ENCODE peak calls at places on chromosomes 16 and 17, in five cellular contexts. B, X, K, C and P are unnamed samples.

GRCh38 chr17:77489898-77490265 is 349.1 kb downstream of the SEC14L1 start:
- DNase-seq in B (no peak), X (no peak), K (peak), C (no peak), P (peak)

GRCh38 chr16:48887646-48888045 is 277.7 kb upstream of the N4BP1 start:
- DNase-seq in B (no peak), X (no peak), K (no peak), C (no peak), P (no peak)

GRCh38 chr16:56789360-56789759 is 59.4 kb downstream of the NUP93 start:
- DNase-seq in B (no peak), X (no peak), K (no peak), C (peak), P (peak)

GRCh38 chr17:82931696-82932060 is 91.9 kb upstream of the ZNF750 start:
- DNase-seq in B (peak), X (no peak), K (peak), C (no peak), P (no peak)

GRCh38 chr17:72182256-72182890 is 61.6 kb downstream of the SOX9 start:
- DNase-seq in B (no peak), X (no peak), K (no peak), C (no peak), P (no peak)

GRCh38 chr17:64196626-64197025 is 66.4 kb downstream of the TEX2 start:
- DNase-seq in B (no peak), X (no peak), K (no peak), C (no peak), P (no peak)

GRCh38 chr16:72066747-72067146 is 3.7 kb downstream of the HPR start:
- DNase-seq in B (peak), X (no peak), K (no peak), C (peak), P (no peak)

GRCh38 chr17:50908860-50909764 is 43.0 kb upstream of the TOB1 start:
- DNase-seq in B (no peak), X (peak), K (peak), C (no peak), P (peak)

GRCh38 chr16:87002717-87003413 is 314.3 kb downstream of the C16orf95 start:
- DNase-seq in B (no peak), X (no peak), K (no peak), C (no peak), P (no peak)

GRCh38 chr16:9012330-9012729 is 48.6 kb upstream of the USP7 start:
- DNase-seq in B (no peak), X (no peak), K (no peak), C (no peak), P (no peak)

GRCh38 chr17:45018514-45019176 is 32.8 kb downstream of the DCAKD start:
- DNase-seq in B (no peak), X (no peak), K (peak), C (no peak), P (no peak)
- H3K4me3 ChIP-seq in B (peak), X (peak), K (peak), C (peak), P (peak)

DNA sequence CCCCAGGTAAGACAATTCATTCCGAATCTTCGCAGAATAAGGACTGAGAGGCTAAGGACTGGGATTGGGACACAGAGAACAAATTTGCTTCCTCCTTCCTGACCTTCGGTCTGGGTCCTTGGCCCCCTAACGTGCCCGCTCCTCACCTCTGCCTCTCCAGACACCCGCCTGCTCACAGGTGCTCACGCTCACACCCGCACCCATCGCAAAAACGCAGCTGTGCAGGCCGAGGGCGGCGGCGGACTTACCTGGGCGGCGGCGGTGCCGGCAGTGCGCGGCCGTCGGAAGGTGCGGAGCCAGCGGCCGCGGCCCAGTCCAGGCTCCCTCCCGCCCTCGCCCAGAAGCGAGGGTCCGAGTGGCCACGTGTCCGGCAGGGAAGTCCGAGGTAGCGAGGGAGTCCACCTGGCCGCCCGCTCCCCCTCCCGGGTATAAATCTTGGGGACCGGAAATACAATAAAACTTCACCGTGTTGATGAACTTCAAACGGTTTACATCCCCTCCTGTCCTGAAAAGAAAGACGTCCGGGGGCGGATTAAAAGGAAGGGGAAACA is 7.2 kb upstream of the HOXB9 start:
- DNase-seq in B (no peak), X (no peak), K (no peak), C (no peak), P (no peak)
- H3K4me3 ChIP-seq in B (no peak), X (no peak), K (no peak), C (no peak), P (no peak)

GRCh38 chr16:31842864-31843263 is 30.7 kb upstream of the ZNF267 start:
- DNase-seq in B (no peak), X (no peak), K (no peak), C (no peak), P (no peak)
- H3K4me3 ChIP-seq in B (no peak), X (no peak), K (no peak), C (no peak), P (no peak)

GRCh38 chr16:2206780-2207433 is 1.7 kb downstream of the MLST8 start:
- DNase-seq in B (no peak), X (no peak), K (no peak), C (no peak), P (peak)
- H3K4me3 ChIP-seq in B (no peak), X (no peak), K (peak), C (no peak), P (no peak)

DNA sequence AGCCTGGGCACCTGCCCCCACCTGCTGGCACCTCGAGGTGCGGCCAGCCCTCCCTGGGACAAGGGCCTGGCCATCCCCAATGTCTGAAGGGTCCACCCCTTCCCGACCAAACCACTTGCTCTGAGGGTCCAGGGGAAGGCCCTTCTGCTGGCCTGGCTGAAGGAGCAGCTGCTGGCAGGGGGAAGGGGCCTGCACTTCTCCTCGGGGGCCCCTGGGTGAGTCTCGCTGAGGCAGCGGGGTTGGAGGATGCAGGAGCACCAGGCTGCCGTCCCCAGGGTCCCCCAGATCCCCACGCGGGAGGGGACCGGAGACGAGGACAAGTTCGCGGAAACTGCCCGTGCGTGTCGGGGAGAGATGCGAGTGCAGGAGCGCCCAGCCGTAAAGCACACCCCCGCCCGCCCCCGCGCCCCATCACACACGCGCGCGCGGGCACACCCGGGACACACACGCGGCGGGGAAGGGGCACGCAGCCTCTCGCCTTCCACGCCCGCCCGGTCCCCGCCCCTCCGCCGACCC is 725 bp upstream of the CACNA1H start:
- DNase-seq in B (no peak), X (peak), K (no peak), C (no peak), P (no peak)
- H3K4me3 ChIP-seq in B (no peak), X (peak), K (peak), C (peak), P (peak)

GRCh38 chr16:29825145-29826044 is 5.1 kb downstream of the MVP start:
- DNase-seq in B (peak), X (no peak), K (peak), C (no peak), P (no peak)
- H3K4me3 ChIP-seq in B (peak), X (no peak), K (peak), C (peak), P (peak)

GRCh38 chr16:80993293-80993691 is 13.4 kb downstream of the CMC2 start:
- DNase-seq in B (peak), X (no peak), K (no peak), C (no peak), P (no peak)
- H3K4me3 ChIP-seq in B (peak), X (no peak), K (peak), C (no peak), P (no peak)

GRCh38 chr17:8602679-8603078 is 27.8 kb downstream of the MYH10 start:
- DNase-seq in B (no peak), X (no peak), K (no peak), C (no peak), P (no peak)
- H3K4me3 ChIP-seq in B (no peak), X (no peak), K (no peak), C (no peak), P (no peak)